ENCODE peak calls at places on chromosomes 13 and 19, in ten cellular contexts. A, S, F, P, R, N, U, T, G and L are unnamed samples.

GRCh38 chr13:33319859-33320258 is 34.3 kb upstream of the STARD13 start:
- DNase-seq in A (no peak), S (no peak), F (no peak), P (no peak), R (no peak), N (no peak), U (no peak), T (no peak), G (no peak), L (no peak)

GRCh38 chr19:11273288-11273687 is 11.0 kb upstream of the DOCK6 start:
- DNase-seq in A (no peak), S (no peak), F (no peak), P (no peak), R (no peak), N (no peak), U (no peak), T (no peak), G (no peak), L (no peak)

GRCh38 chr13:52348983-52349780 is 56.8 kb downstream of the THSD1 start:
- DNase-seq in A (no peak), S (peak; percentile 90), F (peak; percentile 85), P (peak; percentile 62), R (no peak), N (peak; percentile 73), U (no peak), T (no peak), G (no peak), L (no peak)

GRCh38 chr19:31350033-31350692 is 927 bp upstream of the TSHZ3 start:
- DNase-seq in A (no peak), S (no peak), F (no peak), P (peak; percentile 35), R (no peak), N (no peak), U (no peak), T (no peak), G (no peak), L (peak; percentile 38)

GRCh38 chr19:9474975-9475374 is 23.4 kb downstream of the ZNF560 start:
- DNase-seq in A (no peak), S (no peak), F (no peak), P (no peak), R (no peak), N (no peak), U (no peak), T (no peak), G (no peak), L (no peak)

GRCh38 chr13:112333756-112334543 is 42.2 kb upstream of the SPACA7 start:
- DNase-seq in A (no peak), S (no peak), F (no peak), P (no peak), R (no peak), N (peak; percentile 50), U (no peak), T (no peak), G (no peak), L (no peak)

GRCh38 chr19:48726573-48726972 is 7.0 kb upstream of the MAMSTR start:
- DNase-seq in A (no peak), S (no peak), F (no peak), P (no peak), R (no peak), N (no peak), U (no peak), T (no peak), G (peak; percentile 83), L (no peak)

GRCh38 chr13:114313061-114313860 is 1.0 kb upstream of the CHAMP1 start:
- DNase-seq in A (no peak), S (no peak), F (peak; percentile 51), P (no peak), R (no peak), N (no peak), U (no peak), T (no peak), G (peak; percentile 60), L (no peak)

GRCh38 chr13:21069561-21070004 is 8.2 kb upstream of the LATS2 start:
- DNase-seq in A (no peak), S (peak; percentile 97), F (peak; percentile 99), P (peak; percentile 96), R (peak; percentile 63), N (no peak), U (no peak), T (no peak), G (no peak), L (no peak)

GRCh38 chr19:2089001-2089711 is 7.0 kb downstream of the MOB3A start:
- DNase-seq in A (no peak), S (peak; percentile 21), F (peak; percentile 36), P (no peak), R (no peak), N (no peak), U (no peak), T (no peak), G (peak; percentile 65), L (no peak)

GRCh38 chr19:2476451-2477140 is 669 bp downstream of the GADD45B start:
- DNase-seq in A (no peak), S (peak; percentile 60), F (peak; percentile 74), P (no peak), R (no peak), N (no peak), U (peak; percentile 74), T (no peak), G (peak; percentile 59), L (peak; percentile 73)

GRCh38 chr19:18503337-18503970 is 18.4 kb downstream of the ELL start:
- DNase-seq in A (no peak), S (no peak), F (no peak), P (no peak), R (no peak), N (no peak), U (no peak), T (no peak), G (no peak), L (no peak)

GRCh38 chr19:31496076-31496475 is 146.8 kb upstream of the TSHZ3 start:
- DNase-seq in A (no peak), S (no peak), F (no peak), P (no peak), R (no peak), N (no peak), U (no peak), T (no peak), G (no peak), L (no peak)

GRCh38 chr19:18869231-18869575 is 26.8 kb downstream of the CERS1 start:
- DNase-seq in A (no peak), S (no peak), F (no peak), P (no peak), R (no peak), N (no peak), U (no peak), T (no peak), G (no peak), L (no peak)

DNA sequence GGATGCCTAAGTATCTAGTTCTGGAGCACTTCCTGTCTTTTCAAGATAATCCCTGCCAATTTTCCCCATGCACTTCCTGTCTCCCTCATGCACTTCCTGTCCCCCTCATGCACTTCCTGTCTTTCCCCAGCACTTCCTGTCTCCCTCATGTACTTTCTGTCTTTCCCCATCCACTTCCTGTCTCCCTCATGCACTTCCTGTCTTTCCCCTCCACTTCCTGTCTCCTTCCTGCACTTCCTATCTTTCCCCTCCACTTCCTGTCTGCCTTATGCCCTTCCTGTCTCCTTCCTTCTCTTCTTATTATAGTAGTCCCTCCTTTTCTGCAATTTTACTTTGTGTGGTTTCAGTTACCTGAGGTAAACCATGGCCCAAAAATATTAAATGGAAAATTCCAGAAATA is 3.0 kb upstream of the TNNT1 start:
- DNase-seq in A (no peak), S (no peak), F (no peak), P (no peak), R (no peak), N (peak; percentile 65), U (no peak), T (no peak), G (peak; percentile 48), L (no peak)
- H2AFZ ChIP-seq in A (no peak overlapping the region), S (no peak overlapping the region), F (peak overlapping the region; percentile 44), P (peak overlapping the region; percentile 34), R (no peak overlapping the region), N (no peak overlapping the region), U (no peak overlapping the region), T (peak overlapping the region; percentile 67), G (peak overlapping the region; percentile 54), L (no peak overlapping the region)

DNA sequence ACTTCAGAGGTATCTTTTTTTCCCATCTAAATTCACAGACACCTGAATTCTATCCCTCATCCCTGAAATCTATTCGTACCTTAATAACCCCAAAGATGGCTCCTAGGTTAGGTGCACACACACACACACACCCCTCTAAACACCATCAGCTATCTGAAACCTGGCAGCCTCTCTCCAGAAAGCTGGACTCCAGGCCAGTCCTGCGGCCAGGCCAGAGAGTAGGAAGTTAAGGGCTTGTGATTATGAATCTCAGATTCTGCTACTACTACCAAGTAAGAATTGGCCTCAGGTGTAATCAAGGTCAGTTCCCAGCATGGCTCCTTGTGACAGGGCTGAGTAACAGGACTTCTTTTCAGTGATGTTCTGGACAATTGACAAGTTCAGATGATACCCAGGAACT is 244.2 kb upstream of the SERP2 start:
- DNase-seq in A (no peak), S (no peak), F (no peak), P (no peak), R (no peak), N (no peak), U (no peak), T (no peak), G (no peak), L (no peak)
- H2AFZ ChIP-seq in A (no peak overlapping the region), S (no peak overlapping the region), F (no peak overlapping the region), P (no peak overlapping the region), R (no peak overlapping the region), N (no peak overlapping the region), U (no peak overlapping the region), T (no peak overlapping the region), G (no peak overlapping the region), L (no peak overlapping the region)

GRCh38 chr13:25943666-25944065 is 108.2 kb downstream of the SHISA2 start:
- DNase-seq in A (no peak), S (no peak), F (no peak), P (peak; percentile 75), R (peak; percentile 5), N (no peak), U (no peak), T (no peak), G (no peak), L (no peak)

GRCh38 chr13:25951831-25952230 is 100.0 kb downstream of the SHISA2 start:
- DNase-seq in A (no peak), S (no peak), F (no peak), P (no peak), R (no peak), N (no peak), U (no peak), T (no peak), G (no peak), L (no peak)

GRCh38 chr13:25943081-25943480 is 108.7 kb downstream of the SHISA2 start:
- DNase-seq in A (no peak), S (no peak), F (no peak), P (no peak), R (no peak), N (no peak), U (no peak), T (no peak), G (peak; percentile 36), L (no peak)

GRCh38 chr13:25945596-25945995 is 106.2 kb downstream of the SHISA2 start:
- DNase-seq in A (no peak), S (peak; percentile 53), F (no peak), P (peak; percentile 17), R (no peak), N (no peak), U (no peak), T (no peak), G (no peak), L (no peak)

GRCh38 chr13:25948910-25949309 is 102.9 kb downstream of the SHISA2 start:
- DNase-seq in A (no peak), S (no peak), F (no peak), P (no peak), R (no peak), N (no peak), U (no peak), T (no peak), G (no peak), L (no peak)
- H2AFZ ChIP-seq in A (no peak overlapping the region), S (no peak overlapping the region), F (no peak overlapping the region), P (no peak overlapping the region), R (no peak overlapping the region), N (no peak overlapping the region), U (no peak overlapping the region), T (no peak overlapping the region), G (no peak overlapping the region), L (no peak overlapping the region)

GRCh38 chr13:41457589-41458186 is 338 bp downstream of the RGCC start:
- DNase-seq in A (no peak), S (no peak), F (no peak), P (no peak), R (no peak), N (no peak), U (peak; percentile 29), T (no peak), G (peak; percentile 51), L (no peak)
- H2AFZ ChIP-seq in A (no peak overlapping the region), S (peak overlapping the region; percentile 72), F (peak overlapping the region; percentile 91), P (no peak overlapping the region), R (no peak overlapping the region), N (peak overlapping the region; percentile 27), U (peak overlapping the region; percentile 97), T (peak overlapping the region; percentile 99), G (peak overlapping the region; percentile 37), L (peak overlapping the region; percentile 92)